ENCODE peak calls at places on chromosome 3, in six cellular contexts. H, M, T, B, Z and E are unnamed samples.

GRCh38 chr3:170467007-170467406 is 48.3 kb downstream of the CLDN11 start:
- DNase-seq in H (no peak), M (no peak), T (peak), B (no peak), Z (no peak), E (no peak)

GRCh38 chr3:105598047-105598796 is 231.5 kb downstream of the ALCAM start:
- DNase-seq in H (no peak), M (no peak), T (no peak), B (peak), Z (peak), E (peak)

GRCh38 chr3:113105980-113106379 is 105.4 kb upstream of the BOC start:
- DNase-seq in H (no peak), M (no peak), T (no peak), B (peak), Z (no peak), E (no peak)

GRCh38 chr3:14358426-14359211 is 43.8 kb upstream of the SLC6A6 start:
- DNase-seq in H (no peak), M (peak), T (peak), B (peak), Z (peak), E (no peak)

GRCh38 chr3:181844227-181844626 is 132.5 kb downstream of the SOX2 start:
- DNase-seq in H (no peak), M (no peak), T (no peak), B (no peak), Z (no peak), E (no peak)

GRCh38 chr3:161449784-161450183 is 46.8 kb upstream of the OTOL1 start:
- DNase-seq in H (no peak), M (no peak), T (no peak), B (no peak), Z (no peak), E (no peak)

GRCh38 chr3:24351779-24352469 is 142.7 kb downstream of the THRB start:
- DNase-seq in H (no peak), M (peak), T (no peak), B (peak), Z (peak), E (no peak)

GRCh38 chr3:157438371-157438735 is 1.7 kb downstream of the PTX3 start:
- DNase-seq in H (no peak), M (no peak), T (no peak), B (no peak), Z (no peak), E (no peak)

GRCh38 chr3:16171009-16171408 is 3.5 kb upstream of the GALNT15 start:
- DNase-seq in H (no peak), M (no peak), T (no peak), B (peak), Z (no peak), E (peak)

GRCh38 chr3:42510325-42510724 is 7.9 kb downstream of the VIPR1 start:
- DNase-seq in H (no peak), M (no peak), T (no peak), B (no peak), Z (no peak), E (no peak)

GRCh38 chr3:58496206-58496605 is 4.3 kb downstream of the KCTD6 start:
- DNase-seq in H (no peak), M (no peak), T (no peak), B (no peak), Z (no peak), E (no peak)

GRCh38 chr3:52005571-52005986 is 9.9 kb upstream of the RPL29 start:
- DNase-seq in H (no peak), M (peak), T (peak), B (peak), Z (no peak), E (peak)

GRCh38 chr3:132268956-132269355 is 48.3 kb upstream of the ACP3 start:
- DNase-seq in H (no peak), M (no peak), T (no peak), B (peak), Z (peak), E (peak)

GRCh38 chr3:128578346-128578745 is 72.3 kb downstream of the RPN1 start:
- DNase-seq in H (no peak), M (no peak), T (no peak), B (no peak), Z (no peak), E (no peak)

GRCh38 chr3:44058022-44058867 is 183.4 kb upstream of the TOPAZ1 start:
- DNase-seq in H (no peak), M (no peak), T (no peak), B (peak), Z (no peak), E (peak)

GRCh38 chr3:143536817-143537535 is 311.3 kb downstream of the SLC9A9 start:
- DNase-seq in H (no peak), M (peak), T (no peak), B (peak), Z (no peak), E (no peak)